ENCODE peak calls at places on chromosomes 6 and 20, in six cellular contexts. V is HT1080, J is iris pigment epithelial cell, L is frontal cortex, U is AG08396, P is NCI-H2029 treated with DMSO at 0.1 percent for 48 hours. W is an unnamed sample.

GRCh38 chr6:130355572-130355971 is 10.2 kb upstream of the TMEM200A start:
- DNase-seq in V (no peak), L (no peak), P (no peak), J (no peak), U (no peak), W (no peak)

GRCh38 chr6:36028088-36028886 is 679 bp downstream of the MAPK14 start:
- DNase-seq in J (peak; percentile 28), U (peak; percentile 28), V (peak; percentile 20), L (peak; percentile 18), P (no peak), W (no peak)

GRCh38 chr20:62344782-62345181 is 22.3 kb downstream of the LAMA5 start:
- DNase-seq in J (peak; percentile 55), U (peak; percentile 80), V (no peak), P (no peak), L (no peak), W (no peak)

GRCh38 chr6:108556864-108557493 is 3.7 kb upstream of the FOXO3 start:
- DNase-seq in U (peak; percentile 50), P (no peak), J (peak; percentile 76), V (no peak), L (no peak), W (no peak)

GRCh38 chr6:46888031-46888430 is 33.7 kb downstream of the ADGRF5 start:
- DNase-seq in L (no peak), J (peak; percentile 14), U (no peak), P (no peak), V (peak; percentile 87), W (no peak)

GRCh38 chr6:129789974-129790373 is 71.1 kb downstream of the TMEM244 start:
- DNase-seq in P (no peak), V (no peak), J (no peak), L (no peak), U (no peak), W (no peak)

GRCh38 chr6:105250523-105250922 is 70.7 kb upstream of the POPDC3 start:
- DNase-seq in U (no peak), V (no peak), J (no peak), L (no peak), P (no peak), W (no peak)

GRCh38 chr20:41058007-41058673 is 29.5 kb downstream of the TOP1 start:
- DNase-seq in U (peak; percentile 27), L (no peak), V (peak; percentile 92), J (peak; percentile 89), P (no peak), W (peak; percentile 29)

GRCh38 chr20:46512943-46513844 is at the start of gene ZNF334:
- DNase-seq in L (peak; percentile 38), V (no peak), P (peak; percentile 61), U (peak; percentile 23), J (peak; percentile 36), W (peak; percentile 4)

GRCh38 chr20:40763646-40764295 is 74.7 kb upstream of the MAFB start:
- DNase-seq in P (no peak), U (peak; percentile 45), V (no peak), L (peak; percentile 25), J (peak; percentile 25), W (no peak)

GRCh38 chr6:1176595-1176994 is 135.3 kb upstream of the FOXQ1 start:
- DNase-seq in V (no peak), L (no peak), P (no peak), U (no peak), J (no peak), W (no peak)

GRCh38 chr6:6131492-6132109 is 124.9 kb upstream of the NRN1 start:
- DNase-seq in L (no peak), U (no peak), P (no peak), V (peak; percentile 43), J (no peak), W (no peak)

GRCh38 chr20:2652724-2653510 is 485 bp downstream of the NOP56 start:
- DNase-seq in V (no peak), U (peak; percentile 44), J (peak; percentile 15), P (no peak), L (peak; percentile 56), W (no peak)

GRCh38 chr6:27066802-27067201 is 180.7 kb upstream of the PRSS16 start:
- DNase-seq in P (no peak), V (no peak), U (no peak), J (no peak), L (no peak), W (no peak)

GRCh38 chr20:62196286-62196685 is 13.5 kb downstream of the MTG2 start:
- DNase-seq in V (no peak), U (no peak), J (no peak), P (no peak), L (no peak), W (no peak)

GRCh38 chr20:31485450-31486339 is 10.6 kb downstream of the REM1 start:
- DNase-seq in J (peak; percentile 71), U (peak; percentile 69), P (no peak), L (no peak), V (no peak), W (no peak)

GRCh38 chr6:111573118-111573883 is 32.4 kb downstream of the TRAF3IP2 start:
- DNase-seq in L (no peak), U (no peak), P (no peak), J (peak; percentile 84), V (no peak), W (peak; percentile 34)

GRCh38 chr6:52213127-52213526 is 27.0 kb downstream of the IL17A start:
- DNase-seq in U (no peak), J (no peak), L (no peak), P (no peak), V (no peak), W (no peak)

GRCh38 chr6:44559486-44560270 is 172.2 kb downstream of the CDC5L start:
- DNase-seq in U (no peak), V (no peak), J (no peak), P (no peak), L (no peak), W (no peak)

GRCh38 chr6:24766685-24767462 is 7.9 kb upstream of the GMNN start:
- DNase-seq in U (peak; percentile 69), J (peak; percentile 44), L (peak; percentile 62), P (no peak), V (peak; percentile 32), W (no peak)

GRCh38 chr6:34148864-34149810 is 3.2 kb upstream of the GRM4 start:
- DNase-seq in V (no peak), P (no peak), J (no peak), U (no peak), L (no peak), W (no peak)

GRCh38 chr6:137798846-137799245 is 68.2 kb upstream of the TNFAIP3 start:
- DNase-seq in P (no peak), J (peak; percentile 39), V (no peak), U (no peak), L (no peak), W (no peak)